ENCODE peak calls at places on chromosome 1, in eight cellular contexts. P, B, D, H, E, N, C and K are unnamed samples.

GRCh38 chr1:156897078-156897825 is 3.7 kb downstream of the PEAR1 start:
- DNase-seq in P (no peak), B (peak), D (no peak), H (no peak), E (no peak), N (no peak), C (no peak), K (peak)

GRCh38 chr1:6414443-6414844 is 5.3 kb downstream of the HES2 start:
- DNase-seq in P (no peak), B (peak), D (no peak), H (peak), E (peak), N (peak), C (no peak), K (peak)

GRCh38 chr1:88462481-88463261 is 221.4 kb upstream of the PKN2 start:
- DNase-seq in P (peak), B (peak), D (no peak), H (no peak), E (peak), N (peak), C (no peak), K (peak)

GRCh38 chr1:184954232-184954995 is 19.9 kb downstream of the NIBAN1 start:
- DNase-seq in P (no peak), B (no peak), D (no peak), H (no peak), E (no peak), N (no peak), C (no peak), K (no peak)

GRCh38 chr1:89918127-89918793 is 76.7 kb upstream of the ZNF326 start:
- DNase-seq in P (no peak), B (no peak), D (no peak), H (no peak), E (no peak), N (no peak), C (no peak), K (peak)

GRCh38 chr1:8006037-8006963 is 19.8 kb downstream of the ERRFI1 start:
- DNase-seq in P (no peak), B (no peak), D (no peak), H (no peak), E (no peak), N (no peak), C (no peak), K (no peak)

GRCh38 chr1:161932668-161933067 is 91.0 kb downstream of the OLFML2B start:
- DNase-seq in P (no peak), B (no peak), D (no peak), H (no peak), E (no peak), N (no peak), C (no peak), K (no peak)

GRCh38 chr1:111990878-111991760 is 1.7 kb upstream of the KCND3 start:
- DNase-seq in P (peak), B (peak), D (no peak), H (no peak), E (peak), N (peak), C (no peak), K (peak)

GRCh38 chr1:22117238-22117637 is 25.7 kb downstream of the WNT4 start:
- DNase-seq in P (no peak), B (no peak), D (no peak), H (no peak), E (no peak), N (peak), C (no peak), K (no peak)

GRCh38 chr1:85577421-85578320 is 2.9 kb upstream of the CCN1 start:
- DNase-seq in P (peak), B (peak), D (no peak), H (no peak), E (no peak), N (no peak), C (no peak), K (no peak)

GRCh38 chr1:115462677-115463076 is 124.6 kb upstream of the NGF start:
- DNase-seq in P (no peak), B (no peak), D (no peak), H (no peak), E (no peak), N (no peak), C (no peak), K (no peak)

GRCh38 chr1:30378991-30379581 is 344.3 kb downstream of the MATN1 start:
- DNase-seq in P (peak), B (no peak), D (no peak), H (no peak), E (no peak), N (no peak), C (no peak), K (peak)

GRCh38 chr1:54355931-54356679 is 50.1 kb downstream of the SSBP3 start:
- DNase-seq in P (no peak), B (no peak), D (no peak), H (no peak), E (no peak), N (no peak), C (no peak), K (no peak)

GRCh38 chr1:87449348-87449963 is 120.8 kb downstream of the LMO4 start:
- DNase-seq in P (no peak), B (no peak), D (no peak), H (no peak), E (no peak), N (no peak), C (peak), K (no peak)

GRCh38 chr1:224700915-224701531 is 84.9 kb downstream of the CNIH3 start:
- DNase-seq in P (peak), B (no peak), D (no peak), H (no peak), E (peak), N (no peak), C (no peak), K (peak)

GRCh38 chr1:171606402-171606941 is 15.6 kb upstream of the MYOCOS start:
- DNase-seq in P (no peak), B (no peak), D (no peak), H (no peak), E (no peak), N (no peak), C (no peak), K (no peak)

GRCh38 chr1:207789792-207790787 is 38.2 kb downstream of the CD46 start:
- DNase-seq in P (no peak), B (no peak), D (no peak), H (no peak), E (no peak), N (no peak), C (no peak), K (no peak)

GRCh38 chr1:201544710-201545109 is 5.8 kb downstream of the NAV1 start:
- DNase-seq in P (no peak), B (no peak), D (no peak), H (no peak), E (no peak), N (no peak), C (no peak), K (no peak)

GRCh38 chr1:46401964-46402626 is 8.0 kb downstream of the FAAH start:
- DNase-seq in P (no peak), B (peak), D (no peak), H (no peak), E (peak), N (peak), C (no peak), K (peak)

GRCh38 chr1:155304558-155305063 is 3.4 kb upstream of the PKLR start:
- DNase-seq in P (no peak), B (no peak), D (no peak), H (no peak), E (no peak), N (no peak), C (no peak), K (no peak)

GRCh38 chr1:27954186-27954585 is 5.6 kb upstream of the XKR8 start:
- DNase-seq in P (no peak), B (no peak), D (no peak), H (no peak), E (no peak), N (no peak), C (no peak), K (no peak)